ENCODE peak calls at places on chromosomes 2 and 18, in eight cellular contexts. Q is HCT116, G is MM.1S, S is OCI-LY7, M is GM23338, P is hepatocyte, U is PC-3, O is GM23248. I is an unnamed sample.

GRCh38 chr2:95056044-95056443 is 30.5 kb downstream of the MAL start:
- DNase-seq in Q (no peak), G (no peak), S (no peak), M (no peak), P (no peak), U (no peak), O (no peak), I (no peak)

GRCh38 chr18:35971661-35972196 is 750 bp upstream of the RMP24 start:
- DNase-seq in Q (no peak), G (no peak), S (no peak), M (no peak), P (peak), U (no peak), O (no peak), I (no peak)

GRCh38 chr2:180046776-180047175 is 39.7 kb upstream of the CWC22 start:
- DNase-seq in Q (no peak), G (no peak), S (no peak), M (no peak), P (no peak), U (no peak), O (peak), I (no peak)

GRCh38 chr18:43661570-43661969 is 384.3 kb upstream of the SYT4 start:
- DNase-seq in Q (no peak), G (peak), S (peak), M (peak), P (peak), U (peak), O (peak), I (peak)

GRCh38 chr18:6821346-6821745 is 91.8 kb downstream of the ARHGAP28 start:
- DNase-seq in Q (no peak), G (no peak), S (no peak), M (no peak), P (no peak), U (no peak), O (no peak), I (no peak)

GRCh38 chr18:30748541-30748940 is 294.0 kb downstream of the DSC3 start:
- DNase-seq in Q (no peak), G (no peak), S (no peak), M (no peak), P (no peak), U (no peak), O (no peak), I (no peak)

GRCh38 chr2:152093464-152093863 is 5.4 kb downstream of the CACNB4 start:
- DNase-seq in Q (no peak), G (no peak), S (no peak), M (no peak), P (peak), U (no peak), O (no peak), I (no peak)

GRCh38 chr2:40451926-40452605 is at the start of gene SLC8A1:
- DNase-seq in Q (no peak), G (peak), S (peak), M (peak), P (peak), U (no peak), O (peak), I (peak)

GRCh38 chr2:177265386-177265690 is 811 bp upstream of the NFE2L2 start:
- DNase-seq in Q (no peak), G (peak), S (no peak), M (peak), P (no peak), U (peak), O (peak), I (no peak)

GRCh38 chr2:121659933-121660332 is 10.7 kb upstream of the CLASP1 start:
- DNase-seq in Q (no peak), G (no peak), S (no peak), M (no peak), P (no peak), U (no peak), O (no peak), I (no peak)

GRCh38 chr2:29249666-29250253 is 134.5 kb downstream of the CLIP4 start:
- DNase-seq in Q (no peak), G (no peak), S (no peak), M (no peak), P (no peak), U (no peak), O (no peak), I (no peak)

GRCh38 chr2:12032421-12032820 is 286.0 kb downstream of the LPIN1 start:
- DNase-seq in Q (no peak), G (no peak), S (peak), M (peak), P (no peak), U (no peak), O (no peak), I (no peak)

GRCh38 chr2:7011376-7012083 is 94.3 kb downstream of the RNF144A start:
- DNase-seq in Q (no peak), G (no peak), S (no peak), M (no peak), P (no peak), U (peak), O (peak), I (no peak)

GRCh38 chr2:100427627-100428258 is 10.3 kb upstream of the CHST10 start:
- DNase-seq in Q (peak), G (no peak), S (peak), M (peak), P (peak), U (peak), O (peak), I (peak)

GRCh38 chr2:241309684-241310117 is 5.8 kb downstream of the HDLBP start:
- DNase-seq in Q (no peak), G (peak), S (peak), M (no peak), P (no peak), U (no peak), O (peak), I (no peak)

GRCh38 chr18:48100712-48101165 is 170.3 kb upstream of the SMAD2 start:
- DNase-seq in Q (no peak), G (no peak), S (no peak), M (peak), P (no peak), U (no peak), O (no peak), I (peak)

GRCh38 chr2:27320958-27321543 is 1.8 kb downstream of the MPV17 start:
- DNase-seq in Q (peak), G (no peak), S (no peak), M (peak), P (peak), U (peak), O (peak), I (peak)

GRCh38 chr2:153165021-153165420 is 313.5 kb downstream of the RPRM start:
- DNase-seq in Q (no peak), G (no peak), S (no peak), M (no peak), P (no peak), U (no peak), O (no peak), I (no peak)
- TF ChIP-seq EZH2phosphoT487 in Q (no peak), G (no peak), S (no peak), M (no peak), P (no peak), U (no peak), O (no peak), I (no peak)

GRCh38 chr2:74606927-74607326 is 41.2 kb downstream of the M1AP start:
- DNase-seq in Q (no peak), G (no peak), S (no peak), M (no peak), P (no peak), U (no peak), O (no peak), I (no peak)
- H3K4me2 ChIP-seq in Q (no peak), G (no peak), S (no peak), M (no peak), P (no peak), U (no peak), O (no peak), I (no peak)

GRCh38 chr2:235500110-235500760 is 6.4 kb downstream of the AGAP1 start:
- DNase-seq in Q (no peak), G (peak), S (no peak), M (no peak), P (no peak), U (no peak), O (no peak), I (no peak)

GRCh38 chr2:235499306-235499812 is 5.5 kb downstream of the AGAP1 start:
- DNase-seq in Q (no peak), G (no peak), S (no peak), M (no peak), P (no peak), U (no peak), O (no peak), I (no peak)

GRCh38 chr2:235498556-235499305 is 4.9 kb downstream of the AGAP1 start:
- DNase-seq in Q (no peak), G (no peak), S (no peak), M (peak), P (no peak), U (peak), O (no peak), I (peak)

GRCh38 chr2:235501663-235502009 is 7.8 kb downstream of the AGAP1 start:
- DNase-seq in Q (no peak), G (peak), S (no peak), M (no peak), P (no peak), U (no peak), O (no peak), I (peak)

DNA sequence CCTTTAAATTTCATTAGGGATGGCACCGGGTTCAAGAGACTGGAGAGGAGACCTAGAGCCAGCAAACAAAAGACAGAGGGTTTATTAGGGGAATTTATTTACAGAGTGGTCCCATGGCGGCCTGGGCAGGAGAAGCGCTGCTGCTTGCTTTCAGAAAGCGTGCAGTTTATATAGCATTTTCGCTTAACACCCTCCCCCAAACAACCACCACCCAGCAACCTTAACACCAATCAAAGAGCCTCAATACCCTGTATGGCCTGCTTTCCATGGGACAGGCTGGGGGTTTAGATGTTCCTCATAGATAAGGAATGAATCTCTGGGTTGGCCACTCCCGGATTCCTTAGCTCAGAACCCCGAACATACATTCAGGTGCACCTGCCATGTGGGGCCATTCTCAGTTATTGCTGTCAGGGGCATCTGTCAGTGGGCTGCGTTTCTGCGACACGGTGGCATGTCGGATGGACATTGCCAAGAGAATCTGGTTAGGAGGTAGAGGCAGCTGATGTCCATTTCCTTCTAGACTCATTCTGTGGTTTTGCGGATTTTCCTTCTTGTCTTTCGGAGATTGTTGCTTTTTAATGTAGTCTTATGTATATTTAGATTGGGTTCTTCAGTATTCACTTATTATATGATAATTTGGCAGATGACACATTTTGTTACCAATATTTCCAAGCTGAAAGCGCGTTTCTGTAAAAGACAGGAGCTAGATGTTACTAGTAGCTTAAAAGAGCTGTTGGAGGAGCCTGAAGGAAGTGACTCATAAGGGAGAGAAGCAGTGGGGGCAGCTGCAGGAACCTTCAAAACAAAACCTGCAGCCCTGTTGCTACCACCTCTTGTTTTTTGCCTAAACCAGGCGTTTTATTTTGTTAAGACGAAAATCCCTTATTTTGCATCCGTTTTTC is 7.2 kb downstream of the AGAP1 start:
- DNase-seq in Q (no peak), G (peak), S (no peak), M (no peak), P (no peak), U (peak), O (peak), I (peak)
- H3K27ac ChIP-seq in Q (peak), G (peak), S (no peak), M (peak), P (no peak), U (peak), O (no peak), I (peak)

DNA sequence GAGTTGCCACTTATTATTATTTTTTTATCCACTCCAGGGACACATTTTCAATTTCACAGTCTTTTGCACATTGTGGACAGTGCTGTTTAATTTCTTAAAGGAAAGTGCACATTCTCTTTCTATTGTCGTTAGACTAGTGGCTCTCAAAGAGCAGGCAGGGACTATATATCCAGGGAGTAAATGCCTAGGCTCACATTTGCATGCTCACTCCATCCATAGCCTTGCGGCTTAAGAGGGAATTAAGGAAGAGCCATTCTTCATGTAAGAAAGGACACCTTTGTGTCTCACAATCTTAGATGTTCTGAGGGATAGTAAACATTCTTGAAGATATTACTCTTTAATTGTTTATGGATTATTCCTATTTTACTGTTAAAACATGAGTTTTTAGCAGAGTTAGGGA is 70.8 kb downstream of the FIGN start:
- DNase-seq in Q (no peak), G (no peak), S (no peak), M (no peak), P (no peak), U (no peak), O (no peak), I (peak)
- TF ChIP-seq EZH2phosphoT487 in Q (no peak), G (no peak), S (no peak), M (no peak), P (no peak), U (no peak), O (no peak), I (no peak)

GRCh38 chr2:170313636-170314348 is 135.8 kb downstream of the MYO3B start:
- DNase-seq in Q (no peak), G (no peak), S (no peak), M (no peak), P (no peak), U (peak), O (peak), I (no peak)
- H3K4me2 ChIP-seq in Q (no peak), G (no peak), S (no peak), M (no peak), P (no peak), U (peak), O (no peak), I (no peak)

GRCh38 chr2:174965992-174966789 is 39.0 kb downstream of the CHN1 start:
- DNase-seq in Q (no peak), G (peak), S (no peak), M (no peak), P (no peak), U (peak), O (peak), I (peak)
- H3K27ac ChIP-seq in Q (no peak), G (peak), S (no peak), M (peak), P (peak), U (no peak), O (peak), I (peak)

GRCh38 chr2:65231121-65231520 is 3.5 kb downstream of the ACTR2 start:
- DNase-seq in Q (no peak), G (no peak), S (no peak), M (no peak), P (no peak), U (peak), O (peak), I (no peak)

GRCh38 chr2:65227471-65228248 is at the start of gene ACTR2:
- DNase-seq in Q (peak), G (peak), S (peak), M (peak), P (peak), U (peak), O (peak), I (peak)

GRCh38 chr2:65228249-65228750 is 669 bp downstream of the ACTR2 start:
- DNase-seq in Q (no peak), G (peak), S (peak), M (peak), P (no peak), U (no peak), O (peak), I (no peak)

GRCh38 chr2:65231892-65232477 is 4.4 kb downstream of the ACTR2 start:
- DNase-seq in Q (no peak), G (no peak), S (no peak), M (peak), P (no peak), U (no peak), O (peak), I (no peak)

DNA sequence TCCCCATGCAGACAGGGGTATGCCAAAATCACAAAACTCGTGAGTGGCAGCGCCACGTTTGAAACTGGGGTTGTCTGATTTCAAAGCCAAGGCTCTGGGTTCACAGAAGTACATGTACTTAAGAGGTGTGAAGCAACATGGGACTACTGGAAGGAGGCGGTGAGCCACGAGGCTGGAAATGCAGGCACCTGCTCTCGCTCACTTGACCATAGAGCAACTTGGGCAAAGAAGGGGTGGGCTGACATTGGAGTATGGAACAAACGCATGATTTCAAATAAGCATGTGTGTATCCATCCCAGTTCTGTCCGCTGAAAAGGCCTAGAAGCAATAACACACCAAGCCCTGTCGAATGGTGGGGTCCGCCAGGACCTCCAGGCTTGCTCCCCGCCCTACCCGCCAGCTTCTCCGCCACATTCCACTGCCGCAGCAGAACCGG is 578 bp upstream of the ACTR2 start:
- DNase-seq in Q (no peak), G (peak), S (peak), M (peak), P (peak), U (peak), O (peak), I (no peak)
- TF ChIP-seq EZH2phosphoT487 in Q (no peak), G (no peak), S (no peak), M (no peak), P (no peak), U (no peak), O (no peak), I (no peak)

DNA sequence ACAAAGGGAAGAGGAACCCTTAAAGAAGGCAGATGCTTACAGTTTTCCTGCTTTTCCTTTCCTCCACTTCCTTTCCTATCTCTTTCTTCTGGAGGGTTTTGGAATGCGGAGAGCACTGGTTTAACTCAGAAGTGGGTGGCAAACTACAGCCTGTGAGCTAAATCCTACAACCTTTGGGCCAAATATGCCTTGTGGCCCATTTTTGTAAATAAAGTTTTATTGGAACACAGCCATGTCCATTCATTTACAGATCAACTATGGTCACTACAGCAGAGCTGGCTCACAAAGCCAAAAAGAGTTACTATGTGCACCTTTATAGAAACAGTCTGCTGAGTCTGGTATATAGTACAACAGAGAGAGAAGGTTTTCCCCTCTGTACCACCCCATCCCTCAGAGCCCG is 69.1 kb downstream of the CCDC93 start:
- DNase-seq in Q (no peak), G (no peak), S (no peak), M (no peak), P (no peak), U (no peak), O (no peak), I (no peak)
- H3K4me2 ChIP-seq in Q (no peak), G (no peak), S (no peak), M (no peak), P (no peak), U (no peak), O (no peak), I (no peak)

DNA sequence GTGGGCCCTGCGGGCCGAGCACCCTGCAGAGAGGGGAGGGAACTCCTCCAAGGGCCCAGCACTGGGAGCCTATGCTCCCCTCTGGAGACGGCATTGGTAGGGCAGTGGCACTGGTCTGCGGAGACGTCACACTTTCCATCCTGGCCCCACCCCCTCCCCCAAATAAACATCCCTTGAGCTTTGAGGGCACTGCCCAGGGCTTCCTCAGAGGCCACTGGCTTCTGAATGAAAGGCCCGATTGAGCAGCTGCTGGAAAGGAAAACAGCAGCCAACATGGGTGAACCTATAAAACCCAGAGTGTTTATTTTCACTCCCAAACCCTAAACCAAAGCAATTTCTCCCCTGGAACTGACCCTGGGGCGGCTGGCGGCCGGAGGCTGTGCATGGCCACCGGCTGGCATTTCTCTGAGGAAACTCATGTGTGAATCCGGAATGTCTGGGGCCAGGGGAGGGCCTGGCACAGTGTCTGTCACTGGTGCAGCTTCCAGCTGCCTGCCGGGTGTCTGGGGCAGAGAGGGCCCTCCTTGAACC is 138.9 kb downstream of the DYSF start:
- DNase-seq in Q (no peak), G (no peak), S (no peak), M (no peak), P (no peak), U (no peak), O (no peak), I (no peak)
- H3K27ac ChIP-seq in Q (no peak), G (no peak), S (no peak), M (no peak), P (no peak), U (no peak), O (no peak), I (no peak)

DNA sequence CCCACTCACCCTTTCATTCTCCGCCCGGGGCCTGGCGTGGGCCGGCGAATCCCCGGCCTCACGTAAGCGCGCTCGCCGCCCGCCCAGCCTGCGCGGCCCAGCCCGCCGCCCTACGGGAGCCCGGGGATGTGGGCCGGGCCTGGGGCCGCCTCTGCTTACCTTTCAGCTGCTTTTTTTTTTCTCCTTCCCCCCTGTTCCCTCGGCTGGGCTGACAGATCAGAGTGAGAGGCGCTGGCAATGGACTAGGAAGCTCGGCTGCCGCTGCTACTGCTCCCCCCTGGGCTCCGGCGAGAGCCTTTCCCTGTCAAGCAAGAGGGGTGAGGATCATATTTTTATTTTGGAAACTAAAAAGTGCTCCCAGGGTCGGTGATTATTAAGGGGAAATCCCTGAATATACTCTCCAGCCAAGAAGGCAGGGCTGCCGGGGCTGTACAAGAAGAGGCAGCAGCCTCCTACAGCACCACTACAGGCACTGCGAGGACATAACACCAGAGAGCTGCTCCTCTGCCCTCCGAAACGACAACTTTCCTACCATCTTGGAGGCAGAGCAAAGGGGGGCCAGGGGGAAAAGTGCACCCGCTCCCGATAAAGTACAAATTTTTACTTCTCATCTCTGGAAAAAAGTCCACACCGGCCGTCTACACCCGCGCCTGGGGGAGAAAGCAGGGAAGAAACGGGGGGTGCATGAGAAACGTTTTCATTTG is at the start of gene INO80D:
- DNase-seq in Q (peak), G (peak), S (peak), M (peak), P (peak), U (peak), O (peak), I (peak)
- TF ChIP-seq EZH2phosphoT487 in Q (no peak), G (no peak), S (no peak), M (no peak), P (no peak), U (no peak), O (no peak), I (no peak)

I was measured in neural progenitor cell.